ENCODE peak calls at places on chromosomes 6 and 20, in four cellular contexts. M, A, I and S are unnamed samples.

GRCh38 chr20:61353261-61353995 is 101.4 kb downstream of the CDH4 start:
- DNase-seq in M (no peak), A (peak; percentile 35), I (no peak), S (no peak)

GRCh38 chr6:35160642-35161041 is 19.5 kb upstream of the TCP11 start:
- DNase-seq in M (no peak), A (no peak), I (no peak), S (no peak)

GRCh38 chr6:163620670-163621330 is 206.3 kb downstream of the QKI start:
- DNase-seq in M (no peak), A (no peak), I (no peak), S (no peak)

GRCh38 chr6:14079433-14079832 is 38.1 kb upstream of the CD83 start:
- DNase-seq in M (no peak), A (peak; percentile 78), I (no peak), S (no peak)

GRCh38 chr6:168388641-168389633 is 52.0 kb upstream of the SMOC2 start:
- DNase-seq in M (no peak), A (no peak), I (no peak), S (no peak)

GRCh38 chr6:108383967-108384366 is 89.1 kb downstream of the AFG1L start:
- DNase-seq in M (no peak), A (no peak), I (peak; percentile 71), S (no peak)

GRCh38 chr20:31934968-31935764 is 16.7 kb downstream of the PDRG1 start:
- DNase-seq in M (no peak), A (no peak), I (no peak), S (peak; percentile 62)

GRCh38 chr20:37333848-37334318 is 12.1 kb upstream of the SRC start:
- DNase-seq in M (peak; percentile 73), A (no peak), I (no peak), S (peak; percentile 75)

GRCh38 chr20:2402271-2402980 is 21.7 kb downstream of the TGM6 start:
- DNase-seq in M (no peak), A (peak; percentile 43), I (no peak), S (no peak)

GRCh38 chr20:17556842-17557674 is 12.8 kb upstream of the DSTN start:
- DNase-seq in M (peak; percentile 73), A (peak; percentile 67), I (peak; percentile 64), S (no peak)

GRCh38 chr6:150004101-150004782 is 21.1 kb downstream of the RAET1L start:
- DNase-seq in M (no peak), A (no peak), I (no peak), S (no peak)

GRCh38 chr20:3805594-3806264 is 9.6 kb downstream of the CDC25B start:
- DNase-seq in M (no peak), A (peak; percentile 67), I (no peak), S (peak; percentile 62)

GRCh38 chr20:24546232-24546892 is 76.9 kb downstream of the SYNDIG1 start:
- DNase-seq in M (no peak), A (no peak), I (no peak), S (no peak)

GRCh38 chr6:109693128-109693527 is 2.0 kb downstream of the FIG4 start:
- DNase-seq in M (no peak), A (no peak), I (no peak), S (no peak)

GRCh38 chr6:80744213-80744612 is 637.7 kb downstream of the BCKDHB start:
- DNase-seq in M (no peak), A (no peak), I (no peak), S (no peak)

GRCh38 chr6:80742481-80742880 is 636.0 kb downstream of the BCKDHB start:
- DNase-seq in M (no peak), A (peak; percentile 63), I (no peak), S (no peak)
- TF ChIP-seq CTCF in M (peak; percentile 58), A (peak; percentile 39), I (peak; percentile 56), S (peak; percentile 76)

GRCh38 chr6:31114970-31115849 is 610 bp downstream of the PSORS1C1 start:
- DNase-seq in M (no peak), A (peak; percentile 69), I (peak; percentile 56), S (no peak)
- TF ChIP-seq CTCF in M (peak; percentile 44), A (peak; percentile 55), I (peak; percentile 55), S (peak; percentile 67)

GRCh38 chr6:131368077-131368911 is 204.7 kb upstream of the ARG1 start:
- DNase-seq in M (no peak), A (peak; percentile 49), I (peak; percentile 10), S (no peak)
- TF ChIP-seq CTCF in M (no peak), A (no peak), I (no peak), S (no peak)

GRCh38 chr6:499617-500016 is 108.1 kb downstream of the IRF4 start:
- DNase-seq in M (no peak), A (no peak), I (no peak), S (no peak)
- TF ChIP-seq CTCF in M (no peak), A (no peak), I (no peak), S (no peak)

DNA sequence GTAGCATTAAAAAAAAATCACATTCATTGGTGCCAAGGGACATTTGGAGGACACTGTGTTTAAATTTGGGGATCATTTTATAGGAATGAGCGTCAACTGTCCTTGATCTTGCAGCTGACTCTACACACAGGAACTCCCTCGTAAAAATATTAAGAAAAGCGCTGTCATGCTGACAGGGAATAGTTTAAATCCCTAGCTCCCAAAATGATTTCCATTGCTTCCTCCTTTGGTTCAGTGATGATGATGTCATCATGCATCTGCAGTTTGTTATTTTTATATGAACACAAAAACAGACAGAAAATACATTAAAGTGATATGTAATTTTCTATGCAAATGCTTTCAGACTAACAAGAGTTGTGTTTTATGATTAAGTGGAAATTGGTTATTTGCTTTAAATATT is 275.6 kb downstream of the BTBD9 start:
- DNase-seq in M (no peak), A (no peak), I (no peak), S (no peak)
- TF ChIP-seq CTCF in M (no peak), A (no peak), I (no peak), S (no peak)

DNA sequence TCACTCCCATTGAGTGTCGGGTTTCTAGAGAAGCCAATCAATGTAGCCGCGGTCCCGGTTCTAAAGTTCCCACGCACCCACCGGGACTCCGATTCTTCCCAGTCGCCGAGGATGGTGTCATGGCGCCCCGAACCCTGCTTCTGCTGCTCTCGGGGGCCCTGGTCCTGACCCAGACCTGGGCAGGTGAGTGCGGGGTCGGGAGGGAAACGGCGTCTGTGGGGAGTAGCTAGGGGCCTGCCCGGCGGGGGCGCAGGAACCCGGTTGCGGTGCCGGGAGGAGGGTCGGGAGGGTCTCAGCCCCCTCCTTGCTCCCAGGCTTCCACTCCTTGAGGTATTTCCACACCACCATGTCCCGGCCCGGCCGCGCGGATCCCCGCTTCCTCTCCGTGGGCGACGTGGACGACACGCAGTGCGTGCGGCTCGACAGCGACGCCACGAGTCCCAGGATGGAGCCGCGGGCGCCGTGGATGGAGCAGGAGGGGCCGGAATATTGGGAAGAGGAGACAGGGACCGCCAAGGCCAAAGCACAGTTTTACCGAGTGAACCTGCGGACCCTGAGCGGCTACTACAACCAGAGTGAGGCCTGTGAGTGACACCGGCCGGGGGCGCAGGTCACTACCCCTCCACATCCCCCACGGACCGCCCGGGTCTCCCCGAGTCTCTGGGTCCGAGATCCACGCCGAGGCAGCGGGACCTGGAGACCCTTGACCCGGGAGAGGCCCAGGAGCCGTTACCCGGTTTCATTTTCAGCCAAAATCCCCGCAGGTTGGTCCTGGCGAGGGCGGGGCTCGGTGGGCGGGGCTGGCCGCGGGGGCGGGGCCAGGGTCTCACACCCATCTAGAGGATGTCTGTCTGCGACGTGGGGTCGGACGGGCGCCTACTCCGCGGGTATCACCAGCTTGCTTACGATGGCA is 35.2 kb upstream of the HLA-G start:
- DNase-seq in M (no peak), A (no peak), I (peak; percentile 69), S (no peak)
- TF ChIP-seq CTCF in M (peak; percentile 69), A (peak; percentile 47), I (peak; percentile 67), S (peak; percentile 82)

GRCh38 chr6:84282566-84282965 is 55.1 kb upstream of the CEP162 start:
- DNase-seq in M (no peak), A (peak; percentile 74), I (no peak), S (no peak)

GRCh38 chr6:84280639-84281038 is 53.2 kb upstream of the CEP162 start:
- DNase-seq in M (no peak), A (no peak), I (no peak), S (no peak)

GRCh38 chr6:84280030-84280429 is 52.6 kb upstream of the CEP162 start:
- DNase-seq in M (no peak), A (no peak), I (no peak), S (no peak)

DNA sequence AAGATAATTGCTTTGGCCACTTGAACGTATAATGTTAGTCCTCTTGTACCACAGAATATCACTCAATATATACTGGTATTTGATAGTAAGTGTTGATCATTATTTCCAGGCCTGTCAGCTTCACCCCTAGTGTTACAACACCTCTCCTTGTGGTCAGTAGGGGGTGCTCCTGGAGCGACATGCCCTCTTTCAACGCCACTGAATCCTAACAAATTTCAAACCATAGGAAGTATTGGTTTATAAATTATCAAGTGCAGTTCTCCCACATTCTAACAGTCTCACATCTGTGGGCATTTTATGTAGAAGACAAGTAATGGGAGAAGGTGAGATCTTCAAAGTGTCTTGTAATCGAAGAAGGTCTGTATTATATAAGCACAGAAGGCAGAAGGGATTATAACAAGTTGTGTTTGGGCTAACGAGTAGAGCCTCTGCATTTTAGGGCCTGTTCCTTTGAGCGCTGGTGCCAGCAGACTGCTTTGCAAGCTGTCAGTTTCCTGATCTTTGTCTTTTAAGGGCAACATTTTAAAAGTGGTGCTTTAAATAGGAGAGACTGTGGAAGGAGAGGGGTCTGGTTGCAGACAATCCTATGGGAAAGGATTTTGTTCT is 57.1 kb upstream of the CEP162 start:
- DNase-seq in M (no peak), A (no peak), I (peak; percentile 2), S (no peak)
- TF ChIP-seq CTCF in M (peak; percentile 27), A (peak; percentile 38), I (peak; percentile 55), S (peak; percentile 63)

GRCh38 chr6:161498359-161498758 is 224.5 kb upstream of the AGPAT4 start:
- DNase-seq in M (no peak), A (peak; percentile 38), I (no peak), S (no peak)
- TF ChIP-seq CTCF in M (peak; percentile 86), A (peak; percentile 28), I (peak; percentile 25), S (peak; percentile 40)

GRCh38 chr6:1634081-1634480 is 24.4 kb downstream of the FOXC1 start:
- DNase-seq in M (no peak), A (no peak), I (no peak), S (peak; percentile 48)
- TF ChIP-seq CTCF in M (no peak), A (no peak), I (no peak), S (no peak)

DNA sequence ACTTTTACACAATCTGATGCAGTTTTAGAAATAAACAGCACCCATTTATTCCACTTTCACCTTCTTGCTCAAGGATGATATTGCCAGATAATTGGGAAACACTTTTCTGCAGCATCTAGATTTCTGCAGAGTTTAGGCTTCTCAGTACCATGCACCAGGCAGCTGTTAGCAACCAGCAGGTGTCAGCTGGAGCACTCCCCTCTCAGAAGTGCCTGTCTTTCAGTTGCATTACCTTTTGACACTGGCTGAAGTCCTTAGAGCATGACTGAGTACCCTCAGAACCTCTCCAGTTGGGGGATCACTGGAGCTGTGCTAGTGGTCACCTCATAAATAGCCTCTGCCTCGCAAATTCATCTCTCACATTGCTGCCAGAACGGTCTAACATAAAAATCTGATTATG is 91.2 kb downstream of the DNAH8 start:
- DNase-seq in M (no peak), A (no peak), I (no peak), S (no peak)
- TF ChIP-seq CTCF in M (no peak), A (no peak), I (no peak), S (no peak)